ENCODE peak calls at places on chromosomes 11 and 22, in six cellular contexts. One of them, this sample, is unnamed.

GRCh38 chr11:117833401-117833891 is 8.9 kb upstream of the FXYD2 start:
- DNase-seq in sigmoid colon: peak
- DNase-seq in fibroblast of pulmonary artery: no peak
- DNase-seq in neuronal stem cell: no peak
- DNase-seq in RWPE1: no peak
- DNase-seq in retina: no peak
- DNase-seq in this sample: no peak

GRCh38 chr22:40281717-40282116 is 64.6 kb upstream of the ADSL start:
- DNase-seq in sigmoid colon: no peak
- DNase-seq in fibroblast of pulmonary artery: no peak
- DNase-seq in neuronal stem cell: no peak
- DNase-seq in RWPE1: peak
- DNase-seq in retina: no peak
- DNase-seq in this sample: no peak

GRCh38 chr11:117229931-117230285 is 2.0 kb downstream of the PCSK7 start:
- DNase-seq in sigmoid colon: peak
- DNase-seq in fibroblast of pulmonary artery: no peak
- DNase-seq in neuronal stem cell: no peak
- DNase-seq in RWPE1: no peak
- DNase-seq in retina: no peak
- DNase-seq in this sample: peak

GRCh38 chr22:45672564-45673481 is 1.2 kb downstream of the ATXN10 start:
- DNase-seq in sigmoid colon: no peak
- DNase-seq in fibroblast of pulmonary artery: no peak
- DNase-seq in neuronal stem cell: no peak
- DNase-seq in RWPE1: no peak
- DNase-seq in retina: no peak
- DNase-seq in this sample: no peak

GRCh38 chr11:60912223-60912850 is 1.6 kb upstream of the TMEM109 start:
- DNase-seq in sigmoid colon: no peak
- DNase-seq in fibroblast of pulmonary artery: no peak
- DNase-seq in neuronal stem cell: no peak
- DNase-seq in RWPE1: no peak
- DNase-seq in retina: no peak
- DNase-seq in this sample: no peak

GRCh38 chr11:119377961-119378667 is 3.4 kb downstream of the USP2 start:
- DNase-seq in sigmoid colon: no peak
- DNase-seq in fibroblast of pulmonary artery: no peak
- DNase-seq in neuronal stem cell: no peak
- DNase-seq in RWPE1: no peak
- DNase-seq in retina: no peak
- DNase-seq in this sample: no peak

GRCh38 chr11:2932850-2933251 is 3.6 kb upstream of the PHLDA2 start:
- DNase-seq in sigmoid colon: peak
- DNase-seq in fibroblast of pulmonary artery: no peak
- DNase-seq in neuronal stem cell: no peak
- DNase-seq in RWPE1: no peak
- DNase-seq in retina: no peak
- DNase-seq in this sample: peak

GRCh38 chr11:65786786-65787636 is at the start of gene OVOL1:
- DNase-seq in sigmoid colon: no peak
- DNase-seq in fibroblast of pulmonary artery: no peak
- DNase-seq in neuronal stem cell: no peak
- DNase-seq in RWPE1: peak
- DNase-seq in retina: peak
- DNase-seq in this sample: no peak

This sample was measured in RWPE2.